ENCODE peak calls at places on chromosomes 3 and 15, in four cellular contexts. Z, K, W and R are unnamed samples.

GRCh38 chr15:57578288-57578900 is 13.3 kb upstream of the MYZAP start:
- DNase-seq in Z (no peak), W (no peak), K (peak; percentile 7), R (no peak)

GRCh38 chr15:44243146-44243545 is 45.4 kb upstream of the GOLM2 start:
- DNase-seq in W (no peak), K (no peak), Z (no peak), R (peak; percentile 43)

GRCh38 chr3:31370093-31370666 is 162.5 kb upstream of the STT3B start:
- DNase-seq in K (no peak), Z (no peak), W (no peak), R (no peak)

GRCh38 chr3:24506966-24507775 is 12.5 kb upstream of the THRB start:
- DNase-seq in K (no peak), W (no peak), Z (no peak), R (peak; percentile 79)

GRCh38 chr3:143831208-143831607 is 17.1 kb downstream of the SLC9A9 start:
- DNase-seq in W (peak; percentile 65), K (peak; percentile 48), Z (no peak), R (peak; percentile 50)

GRCh38 chr3:52056521-52056967 is at the start of gene DUSP7:
- DNase-seq in K (peak; percentile 59), W (peak; percentile 79), Z (peak; percentile 21), R (peak; percentile 62)

GRCh38 chr3:27589795-27590194 is 105.6 kb upstream of the SLC4A7 start:
- DNase-seq in W (no peak), Z (no peak), K (peak; percentile 64), R (no peak)

GRCh38 chr3:14506626-14507344 is 33.4 kb downstream of the GRIP2 start:
- DNase-seq in Z (no peak), K (no peak), W (no peak), R (no peak)

GRCh38 chr3:164155386-164155785 is 922.9 kb downstream of the SI start:
- DNase-seq in K (no peak), Z (no peak), W (no peak), R (no peak)

GRCh38 chr3:99825239-99825638 is 7.6 kb downstream of the CMSS1 start:
- DNase-seq in W (no peak), Z (no peak), K (peak; percentile 29), R (no peak)

DNA sequence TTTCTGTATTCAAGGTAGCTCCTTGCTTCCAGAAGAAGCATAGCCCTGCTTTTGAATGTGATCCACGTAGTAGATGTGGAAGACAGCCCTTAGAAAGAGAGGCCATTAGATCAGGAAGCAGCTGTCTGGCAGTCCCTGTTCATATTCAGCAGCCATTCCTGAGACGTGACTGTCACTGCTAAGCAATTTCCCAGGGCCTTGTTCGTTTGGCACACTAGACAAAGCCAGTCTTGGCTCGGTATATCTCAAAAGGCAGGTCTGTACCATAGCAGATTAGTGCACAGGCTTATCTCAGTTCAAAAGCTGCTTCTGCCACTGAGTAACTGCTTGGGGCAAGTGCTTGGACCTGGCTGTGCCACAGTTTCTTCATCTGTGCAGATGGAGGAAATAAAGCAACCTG is 287.8 kb upstream of the MCTP2 start:
- DNase-seq in K (no peak), W (no peak), Z (no peak), R (no peak)
- TF ChIP-seq CTCF in K (no peak), W (no peak), Z (no peak), R (no peak)

GRCh38 chr3:127254001-127254400 is 33.8 kb downstream of the PRR20G start:
- DNase-seq in Z (no peak), W (no peak), K (no peak), R (no peak)
- H3K4me3 ChIP-seq in Z (no peak overlapping the region), W (no peak overlapping the region), K (no peak overlapping the region), R (no peak overlapping the region)

DNA sequence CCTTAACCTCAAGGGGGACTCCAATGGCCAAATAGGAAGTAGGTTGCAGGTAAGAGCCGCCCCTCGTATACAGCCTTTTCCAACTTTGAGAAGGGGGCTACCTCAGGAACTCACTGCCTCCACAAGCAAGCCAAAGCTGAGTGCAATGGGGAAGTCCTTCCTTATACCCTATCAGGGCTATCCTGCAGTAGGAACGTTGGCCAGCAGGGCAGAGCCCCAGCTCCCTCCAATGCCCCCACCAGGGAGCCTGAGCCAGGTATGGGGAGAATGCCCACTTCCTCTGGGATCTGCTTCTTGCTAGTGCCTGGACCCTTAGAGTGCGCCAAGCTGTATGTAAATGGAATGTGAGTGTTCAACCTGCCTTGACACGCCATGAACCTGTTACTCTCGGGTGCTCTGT is 16.3 kb downstream of the CACNA2D2 start:
- DNase-seq in W (no peak), K (no peak), Z (peak; percentile 19), R (no peak)
- TF ChIP-seq CTCF in W (no peak), K (no peak), Z (no peak), R (no peak)

DNA sequence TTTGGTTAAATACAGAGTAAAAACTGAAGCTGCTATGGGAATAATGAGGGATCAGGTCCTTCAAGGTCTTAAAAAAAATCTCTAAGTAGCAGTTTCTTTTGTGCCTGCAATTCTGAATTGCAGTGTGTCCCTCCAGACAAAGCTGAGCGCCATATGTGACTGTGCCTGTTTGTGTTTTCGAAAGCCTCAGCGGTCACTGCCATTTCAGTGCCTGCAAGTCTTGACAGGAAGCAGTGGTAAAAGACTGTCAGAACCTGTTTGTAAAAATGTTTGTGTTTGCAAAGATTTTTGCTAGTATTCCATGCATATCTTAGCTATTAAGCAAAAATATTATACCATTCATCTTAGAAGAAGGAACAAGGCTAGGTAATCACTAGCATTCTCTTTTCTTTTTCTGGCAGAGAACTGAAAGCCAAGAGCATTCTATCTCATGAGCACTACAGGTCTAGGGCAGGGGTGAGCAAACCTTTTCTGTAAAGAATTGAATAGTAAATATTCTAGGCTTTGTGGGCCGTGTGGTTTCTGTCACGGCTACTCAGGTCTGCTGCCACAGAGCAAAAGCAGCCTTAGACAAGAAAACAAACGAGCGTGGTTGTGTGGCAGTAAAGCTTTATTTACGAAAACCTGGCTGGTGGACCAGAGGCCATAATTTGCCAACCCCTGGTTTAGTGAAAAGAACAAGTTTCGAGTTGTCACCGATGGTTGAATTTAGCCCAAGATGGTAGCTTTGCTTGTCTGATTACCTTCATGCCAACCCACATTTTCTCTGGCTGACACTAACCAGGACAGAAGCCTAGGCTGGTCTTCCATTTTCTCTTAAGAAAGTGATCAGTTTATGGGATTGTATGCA is 134.4 kb downstream of the CACNA1D start:
- DNase-seq in W (peak; percentile 15), Z (no peak), K (no peak), R (no peak)
- H3K4me3 ChIP-seq in W (no peak overlapping the region), Z (no peak overlapping the region), K (no peak overlapping the region), R (no peak overlapping the region)

DNA sequence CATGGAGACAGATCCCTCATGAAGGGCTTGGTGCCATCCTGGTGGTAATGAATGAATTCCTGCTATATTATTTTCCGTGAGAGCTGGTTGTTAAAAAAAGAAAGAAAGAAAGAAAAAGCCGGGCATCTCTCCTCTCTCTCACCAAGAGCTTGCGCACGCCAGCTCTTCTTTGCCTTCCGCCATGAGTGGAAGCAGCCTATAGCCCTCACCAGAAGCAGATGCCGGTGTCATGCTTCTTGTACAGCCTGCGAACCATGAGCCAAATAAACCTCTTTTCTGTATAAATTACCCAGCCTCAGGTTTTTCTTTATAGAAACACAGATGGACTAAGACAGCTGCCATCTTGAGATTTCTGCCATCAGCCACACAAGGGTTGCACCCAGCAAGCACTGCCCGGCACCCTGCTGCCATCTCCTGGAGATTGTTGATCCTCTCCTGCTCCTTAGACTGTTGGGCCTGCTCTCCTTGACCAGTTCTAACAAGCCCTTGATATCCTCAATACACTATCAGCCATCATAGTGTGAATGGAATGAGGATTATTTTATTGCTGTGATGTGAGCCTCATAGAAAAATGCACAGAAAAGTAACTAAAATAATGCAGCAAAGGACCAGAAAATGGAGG is 3.5 kb upstream of the AHSG start:
- DNase-seq in K (peak; percentile 41), Z (no peak), W (peak; percentile 41), R (no peak)
- TF ChIP-seq CTCF in K (peak; percentile 35), Z (no peak), W (peak; percentile 43), R (no peak)

DNA sequence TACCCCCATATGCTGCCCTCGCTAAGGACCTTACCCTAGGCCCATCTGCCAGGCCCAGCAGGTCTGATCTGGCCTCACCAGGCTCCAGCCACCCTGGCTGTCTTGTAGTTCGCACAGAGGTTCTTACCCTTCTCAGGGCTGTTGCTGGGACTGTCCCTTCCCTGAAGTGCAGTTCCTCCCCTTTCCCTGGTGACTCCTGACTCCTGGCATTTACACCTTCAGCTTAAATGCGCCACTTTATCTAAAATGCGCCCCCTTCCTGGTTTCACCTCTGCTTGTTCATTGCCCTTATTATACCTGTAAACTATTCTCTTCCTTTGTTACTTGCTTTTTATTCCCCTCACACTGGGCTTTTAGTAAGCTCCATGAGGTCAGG is 835 bp upstream of the TTLL3 start:
- DNase-seq in W (peak; percentile 37), K (no peak), Z (no peak), R (no peak)
- H3K4me3 ChIP-seq in W (peak overlapping the region; percentile 55), K (peak overlapping the region; percentile 57), Z (peak overlapping the region; percentile 75), R (peak overlapping the region; percentile 74)

GRCh38 chr3:112642912-112643506 is 2.1 kb upstream of the CCDC80 start:
- DNase-seq in Z (peak; percentile 88), W (peak; percentile 86), K (peak; percentile 94), R (peak; percentile 96)
- TF ChIP-seq CTCF in Z (peak; percentile 96), W (peak; percentile 87), K (peak; percentile 89), R (peak; percentile 86)